ENCODE peak calls at places on chromosome 11, in ten cellular contexts. P, C, E, G, Y, H, F, S, O and J are unnamed samples.
A peak's percentile ranks its signal among the peaks of the same experiment; 100 is the strongest.

GRCh38 chr11:72007089-72007476 is 8.4 kb downstream of the IL18BP start:
- DNase-seq in Y (no peak), P (no peak), O (no peak), G (no peak), E (no peak), H (no peak), S (no peak), F (no peak), C (no peak), J (no peak)

GRCh38 chr11:68373189-68373809 is 60.9 kb downstream of the LRP5 start:
- DNase-seq in Y (no peak), C (no peak), O (no peak), P (no peak), F (no peak), S (no peak), H (no peak), G (no peak), E (no peak), J (no peak)

GRCh38 chr11:69086741-69087524 is 38.2 kb downstream of the TPCN2 start:
- DNase-seq in G (no peak), E (no peak), H (no peak), S (no peak), F (no peak), C (no peak), Y (no peak), P (no peak), O (no peak), J (no peak)

GRCh38 chr11:30566482-30566881 is 19.7 kb downstream of the MPPED2 start:
- DNase-seq in E (no peak), C (no peak), S (no peak), O (no peak), G (no peak), F (no peak), P (no peak), H (no peak), Y (no peak), J (no peak)

GRCh38 chr11:125170406-125171031 is 6.0 kb downstream of the PKNOX2 start:
- DNase-seq in S (peak; percentile 58), Y (no peak), H (no peak), C (no peak), P (no peak), G (no peak), E (no peak), F (no peak), O (peak; percentile 94), J (no peak)

GRCh38 chr11:44936527-44936926 is 14.2 kb downstream of the TP53I11 start:
- DNase-seq in C (peak; percentile 94), G (peak; percentile 86), O (peak; percentile 41), E (peak; percentile 65), F (peak; percentile 76), H (peak; percentile 86), S (peak; percentile 79), P (peak; percentile 81), Y (peak; percentile 96), J (peak; percentile 89)

GRCh38 chr11:10076458-10077141 is 217.4 kb downstream of the SBF2 start:
- DNase-seq in F (peak; percentile 41), E (no peak), C (peak; percentile 81), H (peak; percentile 40), G (peak; percentile 49), P (peak; percentile 18), S (peak; percentile 48), Y (peak; percentile 57), O (peak; percentile 10), J (peak; percentile 66)

GRCh38 chr11:15293975-15294374 is 179.3 kb downstream of the INSC start:
- DNase-seq in H (no peak), C (no peak), E (no peak), G (no peak), O (no peak), P (no peak), S (no peak), F (no peak), Y (no peak), J (no peak)

GRCh38 chr11:57498540-57498939 is 17.0 kb downstream of the SLC43A1 start:
- DNase-seq in O (no peak), Y (no peak), S (no peak), E (no peak), G (no peak), H (peak; percentile 85), C (no peak), F (no peak), P (no peak), J (no peak)

GRCh38 chr11:119339581-119340334 is 925 bp downstream of the C1QTNF5 start:
- DNase-seq in P (no peak), F (peak; percentile 29), H (peak; percentile 68), G (no peak), Y (no peak), S (peak; percentile 85), C (peak; percentile 93), E (no peak), O (no peak), J (no peak)

GRCh38 chr11:6864436-6864835 is 1.6 kb downstream of the OR10A2 start:
- DNase-seq in F (no peak), C (no peak), S (no peak), G (no peak), Y (no peak), O (no peak), P (no peak), E (no peak), H (no peak), J (no peak)

GRCh38 chr11:60924110-60924905 is at the start of gene TMEM132A:
- DNase-seq in O (peak; percentile 59), E (peak; percentile 95), C (peak; percentile 88), H (peak; percentile 68), S (peak; percentile 73), F (peak; percentile 84), G (peak; percentile 47), P (no peak), Y (peak; percentile 69), J (no peak)

GRCh38 chr11:1073261-1073724 is 1.4 kb upstream of the MUC2 start:
- DNase-seq in Y (no peak), E (peak; percentile 76), O (peak; percentile 25), S (peak; percentile 38), P (peak; percentile 12), H (peak; percentile 78), G (no peak), F (peak; percentile 45), C (peak; percentile 85), J (peak; percentile 84)

GRCh38 chr11:69943066-69943465 is 123.8 kb upstream of the FGF3 start:
- DNase-seq in P (no peak), C (peak; percentile 44), O (no peak), F (peak; percentile 15), G (no peak), Y (no peak), S (no peak), E (no peak), H (no peak), J (no peak)

GRCh38 chr11:73297702-73298101 is 10.4 kb upstream of the ARHGEF17 start:
- DNase-seq in E (no peak), G (no peak), P (no peak), Y (no peak), S (no peak), F (no peak), O (no peak), C (no peak), H (no peak), J (no peak)

GRCh38 chr11:48051217-48051848 is 71.0 kb downstream of the PTPRJ start:
- DNase-seq in S (no peak), E (no peak), F (peak; percentile 35), O (no peak), G (no peak), H (no peak), P (no peak), Y (no peak), C (peak; percentile 14), J (no peak)

GRCh38 chr11:69915501-69916250 is 96.5 kb upstream of the FGF3 start:
- DNase-seq in F (peak; percentile 62), Y (peak; percentile 73), C (peak; percentile 95), H (peak; percentile 91), G (peak; percentile 50), E (peak; percentile 68), P (no peak), O (peak; percentile 34), S (peak; percentile 86), J (peak; percentile 87)

GRCh38 chr11:95912902-95913560 is 10.9 kb downstream of the MTMR2 start:
- DNase-seq in G (no peak), Y (no peak), P (no peak), C (no peak), F (peak; percentile 58), E (no peak), O (peak; percentile 57), S (no peak), H (no peak), J (no peak)

GRCh38 chr11:15896544-15896943 is 459.8 kb downstream of the SOX6 start:
- DNase-seq in H (no peak), O (no peak), E (no peak), G (no peak), S (peak; percentile 29), P (no peak), C (no peak), F (no peak), Y (no peak), J (no peak)

GRCh38 chr11:129283141-129283540 is 91.0 kb upstream of the ARHGAP32 start:
- DNase-seq in E (no peak), P (no peak), S (no peak), Y (no peak), G (no peak), O (no peak), F (peak; percentile 85), H (peak; percentile 71), C (no peak), J (peak; percentile 55)

GRCh38 chr11:61851128-61851899 is 23.2 kb downstream of the FADS2 start:
- DNase-seq in G (no peak), Y (no peak), E (no peak), F (no peak), P (no peak), C (no peak), O (no peak), S (no peak), H (no peak), J (no peak)

GRCh38 chr11:73140213-73141030 is 1.7 kb downstream of the FCHSD2 start:
- DNase-seq in G (peak; percentile 35), H (peak; percentile 25), O (peak; percentile 23), Y (no peak), E (peak; percentile 51), C (no peak), S (peak; percentile 28), F (peak; percentile 33), P (no peak), J (no peak)

GRCh38 chr11:85114786-85115185 is 512.4 kb downstream of the DLG2 start:
- DNase-seq in S (no peak), C (no peak), F (peak; percentile 10), E (no peak), Y (no peak), P (no peak), H (no peak), O (peak; percentile 2), G (no peak), J (no peak)

GRCh38 chr11:3161309-3161708 is 3.8 kb downstream of the OSBPL5 start:
- DNase-seq in S (no peak), Y (no peak), F (no peak), E (no peak), G (no peak), C (peak; percentile 80), O (no peak), H (no peak), P (no peak), J (no peak)

GRCh38 chr11:120239713-120240640 is at the start of gene POU2F3:
- DNase-seq in O (no peak), S (no peak), G (no peak), F (no peak), C (no peak), E (no peak), H (no peak), Y (no peak), P (no peak), J (no peak)

GRCh38 chr11:2812371-2812991 is 73.1 kb downstream of the CDKN1C start:
- DNase-seq in G (peak; percentile 46), E (no peak), Y (no peak), H (peak; percentile 45), O (no peak), S (peak; percentile 73), F (no peak), C (peak; percentile 89), P (no peak), J (no peak)

GRCh38 chr11:7548659-7549283 is 35.0 kb downstream of the PPFIBP2 start:
- DNase-seq in C (no peak), S (no peak), O (no peak), H (no peak), F (peak; percentile 40), G (peak; percentile 26), P (no peak), Y (no peak), E (peak; percentile 15), J (no peak)

GRCh38 chr11:73070653-73071052 is 71.5 kb downstream of the FCHSD2 start:
- DNase-seq in S (no peak), C (no peak), O (no peak), P (no peak), F (no peak), Y (no peak), E (no peak), G (no peak), H (no peak), J (no peak)